ENCODE peak calls at places on chromosome X, in four cellular contexts. N is HL-60, M is astrocyte of the spinal cord, E is Peyer's patch. U is an unnamed sample.
A peak's percentile ranks its signal among the peaks of the same experiment; 100 is the strongest.

GRCh38 chrX:57364145-57364544 is 77.6 kb downstream of the FAAH2 start:
- DNase-seq in N (no peak), M (no peak), E (no peak), U (no peak)

GRCh38 chrX:123773258-123773978 is 40.6 kb upstream of the THOC2 start:
- DNase-seq in N (no peak), M (no peak), E (no peak), U (no peak)

GRCh38 chrX:32289356-32289755 is 922.0 kb downstream of the DMD start:
- DNase-seq in N (no peak), M (no peak), E (no peak), U (no peak)

GRCh38 chrX:119238557-119238956 is 2.5 kb downstream of the PGRMC1 start:
- DNase-seq in N (no peak), M (no peak), E (no peak), U (no peak)

GRCh38 chrX:45852884-45853283 is 652.2 kb upstream of the DIPK2B start:
- DNase-seq in N (no peak), M (no peak), E (no peak), U (no peak)

GRCh38 chrX:39149761-39150160 is 348.5 kb downstream of the MID1IP1 start:
- DNase-seq in N (peak; percentile 43), M (peak; percentile 32), E (peak; percentile 87), U (no peak)

GRCh38 chrX:151402719-151403390 is 5.8 kb downstream of the VMA21 start:
- DNase-seq in N (no peak), M (no peak), E (no peak), U (no peak)

GRCh38 chrX:109622270-109622669 is 2.7 kb downstream of the KCNE5 start:
- DNase-seq in N (no peak), M (no peak), E (no peak), U (no peak)

GRCh38 chrX:133776072-133776471 is 209.3 kb downstream of the GPC3 start:
- DNase-seq in N (no peak), M (no peak), E (peak; percentile 64), U (no peak)

GRCh38 chrX:68936608-68937007 is 107.8 kb downstream of the EFNB1 start:
- DNase-seq in N (no peak), M (peak; percentile 78), E (no peak), U (no peak)

GRCh38 chrX:154603438-154604430 is 15.3 kb downstream of the CTAG1B start:
- DNase-seq in N (peak; percentile 39), M (peak; percentile 70), E (no peak), U (no peak)

GRCh38 chrX:102338162-102338561 is 91.2 kb downstream of the NXF2 start:
- DNase-seq in N (no peak), M (no peak), E (no peak), U (no peak)

GRCh38 chrX:140092121-140092520 is 126.8 kb upstream of the CXorf66 start:
- DNase-seq in N (no peak), M (no peak), E (no peak), U (no peak)

GRCh38 chrX:72079607-72080006 is 52.1 kb downstream of the RTL5 start:
- DNase-seq in N (no peak), M (peak; percentile 18), E (no peak), U (no peak)

GRCh38 chrX:67545772-67546495 is 2.1 kb downstream of the AR start:
- DNase-seq in N (no peak), M (peak; percentile 23), E (no peak), U (no peak)

GRCh38 chrX:44130189-44130588 is 157.0 kb upstream of the NDP start:
- DNase-seq in N (no peak), M (no peak), E (no peak), U (no peak)

GRCh38 chrX:22081475-22082092 is 49.5 kb downstream of the PHEX start:
- DNase-seq in N (no peak), M (peak; percentile 59), E (peak; percentile 83), U (peak; percentile 8)

GRCh38 chrX:46796574-46797191 is 37.8 kb upstream of the SLC9A7 start:
- DNase-seq in N (peak; percentile 35), M (peak; percentile 72), E (peak; percentile 89), U (peak; percentile 19)

GRCh38 chrX:120999413-120999812 is 13.9 kb upstream of the CT47A1 start:
- DNase-seq in N (no peak), M (no peak), E (no peak), U (no peak)

GRCh38 chrX:130577431-130577830 is 175.6 kb downstream of the RBMX2 start:
- DNase-seq in N (no peak), M (no peak), E (no peak), U (no peak)

GRCh38 chrX:103483720-103484119 is 35.6 kb downstream of the RAB40A start:
- DNase-seq in N (no peak), M (no peak), E (no peak), U (no peak)

GRCh38 chrX:103488794-103489193 is 30.5 kb downstream of the RAB40A start:
- DNase-seq in N (no peak), M (no peak), E (no peak), U (no peak)

GRCh38 chrX:103488332-103488731 is 31.0 kb downstream of the RAB40A start:
- DNase-seq in N (no peak), M (peak; percentile 26), E (no peak), U (no peak)
- TF ChIP-seq CTCF in N (no peak), M (peak; percentile 58), E (peak; percentile 22), U (peak; percentile 16)

GRCh38 chrX:131724292-131724691 is 180.4 kb downstream of the OR13H1 start:
- DNase-seq in N (no peak), M (no peak), E (no peak), U (no peak)

GRCh38 chrX:131727778-131728177 is 183.9 kb downstream of the OR13H1 start:
- DNase-seq in N (no peak), M (no peak), E (no peak), U (no peak)

GRCh38 chrX:131725001-131725654 is 181.3 kb downstream of the OR13H1 start:
- DNase-seq in N (no peak), M (no peak), E (no peak), U (no peak)

GRCh38 chrX:131729295-131729694 is 185.4 kb downstream of the OR13H1 start:
- DNase-seq in N (no peak), M (peak; percentile 88), E (peak; percentile 95), U (no peak)

GRCh38 chrX:131728295-131729145 is 184.6 kb downstream of the OR13H1 start:
- DNase-seq in N (no peak), M (peak; percentile 89), E (peak; percentile 90), U (no peak)
- H3K4me3 ChIP-seq in N (no peak overlapping the region), M (peak overlapping the region; percentile 41), E (no peak overlapping the region), U (no peak overlapping the region)

GRCh38 chrX:17805120-17805519 is 56.0 kb downstream of the RAI2 start:
- DNase-seq in N (no peak), M (no peak), E (no peak), U (no peak)
- TF ChIP-seq CTCF in N (no peak), M (no peak), E (no peak), U (peak; percentile 22)

GRCh38 chrX:147948531-147948930 is 32.6 kb upstream of the FMR1NB start:
- DNase-seq in N (no peak), M (no peak), E (no peak), U (no peak)
- H3K4me3 ChIP-seq in N (no peak overlapping the region), M (no peak overlapping the region), E (no peak overlapping the region), U (no peak overlapping the region)

GRCh38 chrX:136262812-136263315 is 11.7 kb upstream of the MAP7D3 start:
- DNase-seq in N (no peak), M (no peak), E (no peak), U (no peak)
- TF ChIP-seq CTCF in N (no peak), M (no peak), E (no peak), U (no peak)

DNA sequence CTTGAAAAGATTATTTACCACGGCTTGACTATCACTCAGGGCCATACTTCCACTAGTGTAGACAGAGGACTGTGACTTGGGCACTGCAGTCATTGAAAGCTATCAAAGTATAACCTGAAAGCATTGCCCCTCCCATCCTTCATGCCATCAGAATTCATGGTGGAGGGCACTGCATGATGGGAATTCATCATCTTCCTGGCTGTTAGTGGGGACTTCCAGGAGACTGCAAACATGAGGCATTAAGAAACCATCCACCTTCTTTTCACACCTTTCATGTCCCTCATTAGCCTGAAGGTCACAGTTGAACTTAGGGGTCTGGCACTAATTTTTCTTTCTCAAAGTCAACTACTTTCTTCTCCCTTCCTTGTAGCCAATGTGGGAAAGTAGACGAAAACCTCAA is 25.8 kb downstream of the VSIG4 start:
- DNase-seq in N (no peak), M (no peak), E (no peak), U (no peak)
- H3K4me3 ChIP-seq in N (no peak overlapping the region), M (no peak overlapping the region), E (no peak overlapping the region), U (no peak overlapping the region)

DNA sequence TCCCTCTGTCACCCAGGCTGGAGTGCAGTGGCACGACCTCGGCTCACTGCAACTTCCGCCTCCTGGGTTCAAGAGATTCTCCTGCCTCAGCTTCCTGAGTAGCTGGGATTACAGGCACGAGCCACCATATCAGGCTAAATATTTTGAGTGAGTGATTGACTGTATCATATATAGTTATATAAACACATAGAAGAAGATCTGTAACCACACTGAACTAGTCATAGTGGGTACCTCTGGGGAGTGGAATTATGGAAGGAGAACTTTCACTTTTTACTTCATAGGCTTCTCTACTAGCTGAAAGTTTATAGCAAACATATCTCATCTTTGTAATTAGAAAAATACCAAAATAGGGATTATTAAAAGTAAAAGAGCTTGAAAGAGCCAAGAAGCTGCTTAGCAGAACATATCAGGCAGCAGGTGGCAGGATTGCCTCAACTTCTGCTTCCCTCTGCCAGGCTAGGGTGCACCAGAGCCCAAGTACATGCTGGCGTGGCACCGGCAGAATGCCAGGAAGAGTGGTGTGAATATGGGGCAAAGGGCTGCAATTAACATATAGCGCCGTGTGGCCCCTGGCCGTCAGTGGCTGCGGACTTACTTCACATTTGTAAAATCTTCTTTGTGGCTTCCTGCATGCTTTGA is 39.5 kb upstream of the CD40LG start:
- DNase-seq in N (peak; percentile 10), M (peak; percentile 12), E (peak; percentile 67), U (no peak)
- TF ChIP-seq CTCF in N (peak; percentile 17), M (peak; percentile 23), E (peak; percentile 16), U (peak; percentile 25)

U was measured in GM12864.